ENCODE peak calls at places on chromosome 7, in ten cellular contexts. M is psoas muscle, U is OCI-LY7, L is GM23338, C is ovary, Y is RWPE2, S is osteoblast, W is adrenal gland, P is thoracic aorta, E is fibroblast of lung. J is an unnamed sample.

GRCh38 chr7:130223646-130224045 is 16.0 kb downstream of the SSMEM1 start:
- DNase-seq in S (no peak), U (no peak), C (no peak), E (no peak), P (no peak), Y (no peak), W (no peak), M (no peak), L (no peak), J (no peak)

GRCh38 chr7:36719233-36719632 is 5.1 kb downstream of the AOAH start:
- DNase-seq in E (no peak), S (no peak), W (no peak), C (no peak), U (no peak), M (no peak), L (no peak), P (no peak), Y (no peak), J (no peak)

GRCh38 chr7:97735075-97735474 is 3.2 kb downstream of the TAC1 start:
- DNase-seq in P (no peak), W (no peak), C (no peak), U (no peak), S (no peak), E (no peak), L (no peak), Y (no peak), M (no peak), J (no peak)

GRCh38 chr7:48251766-48252165 is 80.5 kb downstream of the ABCA13 start:
- DNase-seq in W (no peak), C (no peak), P (no peak), S (no peak), Y (no peak), U (no peak), L (no peak), M (no peak), E (no peak), J (no peak)

GRCh38 chr7:40700653-40701475 is 566.1 kb downstream of the SUGCT start:
- DNase-seq in E (no peak), U (peak), Y (no peak), M (no peak), S (peak), C (no peak), L (peak), W (no peak), P (no peak), J (no peak)

GRCh38 chr7:99720370-99721128 is 14.4 kb downstream of the CYP3A7 start:
- DNase-seq in M (no peak), C (no peak), W (no peak), E (no peak), P (no peak), Y (no peak), U (no peak), L (no peak), S (no peak), J (no peak)

GRCh38 chr7:75056476-75056875 is 17.1 kb downstream of the RCC1L start:
- DNase-seq in Y (no peak), W (peak), L (no peak), U (no peak), S (peak), P (no peak), C (peak), M (no peak), E (peak), J (no peak)

GRCh38 chr7:75559355-75559986 is 67.4 kb downstream of the SPDYE5 start:
- DNase-seq in C (no peak), U (no peak), W (no peak), E (no peak), P (no peak), L (no peak), Y (peak), S (no peak), M (peak), J (no peak)

GRCh38 chr7:113200281-113200680 is 81.9 kb upstream of the SMIM30 start:
- DNase-seq in L (no peak), P (no peak), W (no peak), Y (no peak), M (no peak), U (no peak), E (no peak), S (no peak), C (no peak), J (no peak)

GRCh38 chr7:7756577-7756976 is 38.2 kb upstream of the RPA3 start:
- DNase-seq in S (no peak), M (no peak), L (no peak), W (no peak), Y (no peak), C (no peak), U (no peak), P (no peak), E (no peak), J (no peak)

GRCh38 chr7:129412501-129412900 is 21.7 kb upstream of the STRIP2 start:
- DNase-seq in U (no peak), E (no peak), Y (no peak), C (no peak), P (no peak), M (no peak), W (no peak), L (no peak), S (no peak), J (no peak)

GRCh38 chr7:99170730-99171074 is 26.8 kb upstream of the SMURF1 start:
- DNase-seq in U (no peak), M (no peak), S (no peak), P (no peak), W (no peak), Y (no peak), C (no peak), E (no peak), L (no peak), J (no peak)

GRCh38 chr7:131015131-131015954 is 281.3 kb upstream of the KLF14 start:
- DNase-seq in U (no peak), P (no peak), C (no peak), Y (no peak), L (no peak), W (no peak), E (peak), S (no peak), M (no peak), J (no peak)

GRCh38 chr7:28062197-28062988 is 118.2 kb downstream of the JAZF1 start:
- DNase-seq in P (no peak), C (peak), M (peak), U (peak), Y (no peak), W (peak), L (peak), S (peak), E (peak), J (no peak)

DNA sequence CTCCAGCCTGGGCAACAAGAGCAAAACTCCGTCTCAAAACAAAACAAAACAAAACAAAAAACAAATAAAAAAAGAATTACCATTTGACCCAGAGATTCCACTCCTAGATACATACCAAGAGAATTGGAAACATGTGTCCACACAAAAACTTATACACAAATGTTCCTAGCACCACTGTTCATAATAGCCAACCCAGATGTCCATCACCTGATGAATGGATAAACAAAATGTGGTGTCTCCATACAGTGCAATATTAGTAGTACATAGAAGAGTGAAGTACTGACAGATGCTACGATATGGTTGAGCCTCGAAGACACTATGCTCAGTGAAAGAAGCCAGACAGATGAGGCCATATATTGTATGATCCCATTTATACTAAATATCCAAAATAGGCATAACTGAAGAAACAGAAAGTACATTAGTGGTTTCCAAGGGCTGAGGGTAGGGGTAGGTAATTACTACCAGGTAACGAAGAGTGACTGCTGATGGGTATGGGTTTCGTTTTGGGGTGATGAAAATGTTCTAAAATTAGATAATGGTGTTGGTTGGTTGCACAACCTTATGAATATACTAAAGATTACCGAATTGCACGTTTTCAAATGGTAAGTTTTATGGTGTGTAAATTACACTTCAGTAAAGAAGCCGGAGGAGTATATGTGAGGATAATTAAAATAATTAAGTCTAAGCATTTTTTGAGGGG is 20.0 kb downstream of the MYO1G start:
- DNase-seq in Y (no peak), L (no peak), C (no peak), M (no peak), U (no peak), E (no peak), P (no peak), S (peak), W (no peak), J (no peak)
- H3K27ac ChIP-seq in Y (no peak), L (no peak), C (no peak), M (no peak), U (no peak), E (no peak), P (no peak), S (no peak), W (no peak), J (no peak)

GRCh38 chr7:134908289-134908688 is 78.0 kb upstream of the AGBL3 start:
- DNase-seq in L (no peak), P (no peak), E (peak), C (no peak), Y (no peak), S (no peak), W (no peak), M (no peak), U (no peak), J (no peak)

GRCh38 chr7:134905375-134905774 is 80.9 kb upstream of the AGBL3 start:
- DNase-seq in E (peak), Y (no peak), U (no peak), P (peak), C (peak), M (peak), W (peak), S (peak), L (no peak), J (no peak)

GRCh38 chr7:134907639-134908038 is 78.7 kb upstream of the AGBL3 start:
- DNase-seq in M (no peak), C (no peak), U (no peak), S (no peak), P (no peak), L (no peak), Y (no peak), W (no peak), E (no peak), J (no peak)

GRCh38 chr7:134910214-134910890 is 76.0 kb upstream of the AGBL3 start:
- DNase-seq in C (no peak), E (no peak), W (no peak), S (no peak), P (no peak), Y (no peak), L (no peak), U (no peak), M (no peak), J (no peak)

DNA sequence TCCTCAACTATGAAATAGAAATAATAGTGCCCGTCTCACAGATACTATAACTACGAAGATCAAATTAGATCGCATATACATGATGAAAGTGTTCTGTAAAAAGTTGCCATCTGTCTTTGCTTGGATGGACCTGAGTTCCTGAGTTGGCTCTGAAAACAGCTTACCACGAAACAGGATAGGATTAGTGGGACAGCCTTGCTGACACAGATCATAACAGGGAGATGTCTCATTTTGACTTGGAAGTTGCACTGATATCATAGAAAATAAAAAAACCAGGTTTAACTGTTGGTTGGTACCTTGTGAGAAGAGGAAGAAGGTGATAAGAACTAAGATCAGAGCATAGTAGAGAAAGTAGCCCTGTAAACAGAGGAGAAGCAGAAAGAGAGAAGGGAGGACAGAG is 79.3 kb upstream of the AGBL3 start:
- DNase-seq in W (no peak), M (no peak), E (no peak), S (no peak), P (no peak), U (no peak), L (no peak), Y (no peak), C (no peak), J (no peak)
- H3K27ac ChIP-seq in W (no peak), M (no peak), E (no peak), S (peak), P (peak), U (no peak), L (peak), Y (peak), C (peak), J (peak)

GRCh38 chr7:101308245-101309085 is 13.1 kb downstream of the IFT22 start:
- DNase-seq in S (peak), E (peak), M (peak), P (no peak), C (peak), Y (peak), W (peak), U (no peak), L (peak), J (no peak)
- H3K27ac ChIP-seq in S (no peak), E (no peak), M (no peak), P (no peak), C (no peak), Y (peak), W (no peak), U (no peak), L (peak), J (no peak)

GRCh38 chr7:33495207-33495606 is 365.8 kb downstream of the BBS9 start:
- DNase-seq in U (no peak), L (peak), M (no peak), E (no peak), W (no peak), P (no peak), S (peak), C (no peak), Y (no peak), J (no peak)
- H3K27ac ChIP-seq in U (no peak), L (no peak), M (peak), E (no peak), W (no peak), P (peak), S (peak), C (no peak), Y (no peak), J (no peak)

GRCh38 chr7:156818133-156818532 is 74.8 kb downstream of the LMBR1 start:
- DNase-seq in P (no peak), W (no peak), L (no peak), E (no peak), S (no peak), U (no peak), M (no peak), Y (no peak), C (no peak), J (no peak)
- H3K27ac ChIP-seq in P (no peak), W (no peak), L (no peak), E (no peak), S (no peak), U (no peak), M (no peak), Y (no peak), C (no peak), J (no peak)

GRCh38 chr7:1520574-1521234 is 9.8 kb upstream of the MAFK start:
- DNase-seq in C (no peak), P (no peak), Y (no peak), S (no peak), M (no peak), L (no peak), W (peak), E (peak), U (no peak), J (no peak)
- H3K27ac ChIP-seq in C (no peak), P (no peak), Y (no peak), S (no peak), M (no peak), L (no peak), W (peak), E (no peak), U (no peak), J (no peak)

J was measured in vagina.